ENCODE peak calls at places on chromosome 1, in eight cellular contexts. One of them, this sample, is unnamed.
A peak's percentile ranks its signal among the peaks of the same experiment; 100 is the strongest.

GRCh38 chr1:212430416-212430815 is 2.3 kb upstream of the NENF start:
- DNase-seq in tibial nerve: no peak
- DNase-seq in pancreas: no peak
- DNase-seq in tibial artery: no peak
- DNase-seq in endothelial cell of umbilical vein: no peak
- DNase-seq in heart left ventricle: no peak
- DNase-seq in brain microvascular endothelial cell: peak; percentile 36
- DNase-seq in CD8-positive, alpha-beta T cell: no peak
- DNase-seq in this sample: no peak

GRCh38 chr1:246689409-246689997 is 34.7 kb upstream of the SCCPDH start:
- DNase-seq in brain microvascular endothelial cell: peak; percentile 64
- DNase-seq in heart left ventricle: peak; percentile 36
- DNase-seq in tibial artery: no peak
- DNase-seq in CD8-positive, alpha-beta T cell: peak; percentile 28
- DNase-seq in pancreas: peak; percentile 67
- DNase-seq in endothelial cell of umbilical vein: peak; percentile 71
- DNase-seq in tibial nerve: peak; percentile 55
- DNase-seq in this sample: peak; percentile 93

GRCh38 chr1:175410560-175410959 is 218.0 kb upstream of the KIAA0040 start:
- DNase-seq in CD8-positive, alpha-beta T cell: no peak
- DNase-seq in tibial artery: no peak
- DNase-seq in pancreas: no peak
- DNase-seq in heart left ventricle: no peak
- DNase-seq in brain microvascular endothelial cell: no peak
- DNase-seq in tibial nerve: no peak
- DNase-seq in endothelial cell of umbilical vein: no peak
- DNase-seq in this sample: no peak

GRCh38 chr1:151292207-151293030 is 10.3 kb downstream of the ZNF687 start:
- DNase-seq in pancreas: no peak
- DNase-seq in tibial nerve: no peak
- DNase-seq in brain microvascular endothelial cell: no peak
- DNase-seq in endothelial cell of umbilical vein: no peak
- DNase-seq in CD8-positive, alpha-beta T cell: no peak
- DNase-seq in heart left ventricle: no peak
- DNase-seq in tibial artery: no peak
- DNase-seq in this sample: no peak

GRCh38 chr1:27705545-27705944 is 20.2 kb upstream of the FAM76A start:
- DNase-seq in endothelial cell of umbilical vein: no peak
- DNase-seq in tibial nerve: no peak
- DNase-seq in heart left ventricle: no peak
- DNase-seq in pancreas: no peak
- DNase-seq in CD8-positive, alpha-beta T cell: no peak
- DNase-seq in tibial artery: no peak
- DNase-seq in brain microvascular endothelial cell: no peak
- DNase-seq in this sample: no peak

GRCh38 chr1:75539230-75540116 is 71.4 kb downstream of the SLC44A5 start:
- DNase-seq in heart left ventricle: no peak
- DNase-seq in endothelial cell of umbilical vein: peak; percentile 87
- DNase-seq in brain microvascular endothelial cell: no peak
- DNase-seq in tibial nerve: no peak
- DNase-seq in pancreas: peak; percentile 28
- DNase-seq in tibial artery: no peak
- DNase-seq in CD8-positive, alpha-beta T cell: no peak
- DNase-seq in this sample: peak; percentile 1

GRCh38 chr1:51924455-51924854 is 45.9 kb upstream of the NRDC start:
- DNase-seq in pancreas: no peak
- DNase-seq in brain microvascular endothelial cell: peak; percentile 56
- DNase-seq in heart left ventricle: no peak
- DNase-seq in endothelial cell of umbilical vein: no peak
- DNase-seq in tibial nerve: no peak
- DNase-seq in tibial artery: no peak
- DNase-seq in CD8-positive, alpha-beta T cell: no peak
- DNase-seq in this sample: no peak

GRCh38 chr1:156524985-156525590 is 24.5 kb upstream of the MEF2D start:
- DNase-seq in CD8-positive, alpha-beta T cell: no peak
- DNase-seq in heart left ventricle: no peak
- DNase-seq in endothelial cell of umbilical vein: no peak
- DNase-seq in tibial artery: no peak
- DNase-seq in tibial nerve: no peak
- DNase-seq in brain microvascular endothelial cell: no peak
- DNase-seq in pancreas: no peak
- DNase-seq in this sample: no peak

GRCh38 chr1:19505694-19506457 is 20.5 kb upstream of the CAPZB start:
- DNase-seq in heart left ventricle: peak; percentile 42
- DNase-seq in brain microvascular endothelial cell: no peak
- DNase-seq in pancreas: no peak
- DNase-seq in CD8-positive, alpha-beta T cell: no peak
- DNase-seq in endothelial cell of umbilical vein: no peak
- DNase-seq in tibial nerve: peak; percentile 40
- DNase-seq in tibial artery: no peak
- DNase-seq in this sample: no peak

GRCh38 chr1:167629681-167630567 is at the start of gene RCSD1:
- DNase-seq in tibial nerve: no peak
- DNase-seq in endothelial cell of umbilical vein: no peak
- DNase-seq in brain microvascular endothelial cell: no peak
- DNase-seq in pancreas: no peak
- DNase-seq in CD8-positive, alpha-beta T cell: peak; percentile 47
- DNase-seq in tibial artery: no peak
- DNase-seq in heart left ventricle: peak; percentile 80
- DNase-seq in this sample: peak; percentile 25

GRCh38 chr1:9086796-9087195 is 17.4 kb upstream of the SLC2A5 start:
- DNase-seq in heart left ventricle: no peak
- DNase-seq in endothelial cell of umbilical vein: no peak
- DNase-seq in tibial artery: no peak
- DNase-seq in CD8-positive, alpha-beta T cell: no peak
- DNase-seq in brain microvascular endothelial cell: no peak
- DNase-seq in pancreas: no peak
- DNase-seq in tibial nerve: no peak
- DNase-seq in this sample: no peak

GRCh38 chr1:36673207-36673606 is 190.5 kb upstream of the CSF3R start:
- DNase-seq in heart left ventricle: no peak
- DNase-seq in CD8-positive, alpha-beta T cell: no peak
- DNase-seq in endothelial cell of umbilical vein: no peak
- DNase-seq in tibial nerve: no peak
- DNase-seq in tibial artery: no peak
- DNase-seq in pancreas: no peak
- DNase-seq in brain microvascular endothelial cell: no peak
- DNase-seq in this sample: no peak

GRCh38 chr1:224287714-224288113 is 42.3 kb downstream of the NVL start:
- DNase-seq in endothelial cell of umbilical vein: no peak
- DNase-seq in heart left ventricle: no peak
- DNase-seq in tibial artery: no peak
- DNase-seq in brain microvascular endothelial cell: no peak
- DNase-seq in tibial nerve: no peak
- DNase-seq in CD8-positive, alpha-beta T cell: no peak
- DNase-seq in pancreas: no peak
- DNase-seq in this sample: no peak

GRCh38 chr1:239717097-239718051 is 331.0 kb downstream of the CHRM3 start:
- DNase-seq in endothelial cell of umbilical vein: no peak
- DNase-seq in heart left ventricle: no peak
- DNase-seq in CD8-positive, alpha-beta T cell: no peak
- DNase-seq in tibial nerve: no peak
- DNase-seq in tibial artery: no peak
- DNase-seq in pancreas: no peak
- DNase-seq in brain microvascular endothelial cell: peak; percentile 30
- DNase-seq in this sample: no peak

DNA sequence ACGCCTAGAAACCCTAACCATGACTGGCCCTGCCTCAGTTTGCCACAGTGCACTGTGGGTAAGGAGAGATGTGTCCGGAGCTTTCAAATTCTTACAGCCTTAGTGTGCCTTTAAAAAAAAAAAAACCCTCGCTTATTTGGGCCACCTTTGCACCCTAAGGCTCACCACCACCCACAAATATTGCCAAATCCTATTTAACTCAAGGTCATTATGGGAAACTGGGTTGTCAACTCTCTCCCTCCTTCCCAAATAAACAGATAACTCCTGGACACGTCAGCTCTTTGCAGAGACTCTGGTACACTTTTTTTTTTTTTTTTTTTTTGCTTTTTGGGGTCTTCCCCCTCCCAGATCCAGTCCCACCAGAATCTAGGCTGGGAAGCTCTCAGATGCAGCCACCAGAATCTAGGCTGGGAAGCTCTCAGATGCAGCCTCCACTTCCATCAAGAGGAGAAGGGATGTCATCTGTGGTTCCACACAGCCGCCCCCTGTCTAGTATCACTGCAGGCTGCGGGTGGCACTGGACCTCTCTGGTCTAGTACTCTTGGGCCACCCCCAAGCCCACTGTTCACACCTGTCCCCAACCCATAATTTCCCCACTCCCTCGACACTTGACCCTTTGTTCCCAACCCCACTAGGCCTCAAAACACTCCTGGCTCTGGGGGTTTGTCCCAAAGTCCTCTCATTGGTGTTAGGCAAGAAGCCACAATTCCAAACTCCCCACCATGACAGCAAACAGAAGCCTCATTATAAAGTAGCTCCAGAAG is 3.4 kb downstream of the DHRS3 start:
- DNase-seq in pancreas: no peak
- DNase-seq in CD8-positive, alpha-beta T cell: no peak
- DNase-seq in endothelial cell of umbilical vein: no peak
- DNase-seq in tibial artery: no peak
- DNase-seq in tibial nerve: no peak
- DNase-seq in brain microvascular endothelial cell: no peak
- DNase-seq in heart left ventricle: no peak
- DNase-seq in this sample: peak; percentile 40
- H3K27ac ChIP-seq in pancreas: peak overlapping the region; percentile 93
- H3K27ac ChIP-seq in CD8-positive, alpha-beta T cell: no peak overlapping the region
- H3K27ac ChIP-seq in endothelial cell of umbilical vein: no peak overlapping the region
- H3K27ac ChIP-seq in tibial artery: peak overlapping the region; percentile 99
- H3K27ac ChIP-seq in tibial nerve: peak overlapping the region; percentile 91
- H3K27ac ChIP-seq in brain microvascular endothelial cell: peak overlapping the region; percentile 98
- H3K27ac ChIP-seq in heart left ventricle: peak overlapping the region; percentile 98
- H3K27ac ChIP-seq in this sample: peak overlapping the region; percentile 95

GRCh38 chr1:1001057-1001630 is 1.2 kb upstream of the HES4 start:
- DNase-seq in tibial artery: no peak
- DNase-seq in heart left ventricle: peak; percentile 42
- DNase-seq in endothelial cell of umbilical vein: no peak
- DNase-seq in pancreas: no peak
- DNase-seq in tibial nerve: no peak
- DNase-seq in brain microvascular endothelial cell: no peak
- DNase-seq in CD8-positive, alpha-beta T cell: no peak
- DNase-seq in this sample: no peak

GRCh38 chr1:999797-1000356 is at the start of gene HES4:
- DNase-seq in pancreas: peak; percentile 86
- DNase-seq in tibial artery: peak; percentile 96
- DNase-seq in tibial nerve: peak; percentile 72
- DNase-seq in endothelial cell of umbilical vein: peak; percentile 92
- DNase-seq in brain microvascular endothelial cell: peak; percentile 89
- DNase-seq in CD8-positive, alpha-beta T cell: peak; percentile 70
- DNase-seq in heart left ventricle: peak; percentile 96
- DNase-seq in this sample: peak; percentile 81

GRCh38 chr1:1001631-1002300 is 1.9 kb upstream of the HES4 start:
- DNase-seq in pancreas: peak; percentile 82
- DNase-seq in brain microvascular endothelial cell: no peak
- DNase-seq in heart left ventricle: peak; percentile 84
- DNase-seq in CD8-positive, alpha-beta T cell: peak; percentile 74
- DNase-seq in endothelial cell of umbilical vein: peak; percentile 65
- DNase-seq in tibial nerve: peak; percentile 66
- DNase-seq in tibial artery: peak; percentile 90
- DNase-seq in this sample: peak; percentile 58

GRCh38 chr1:998905-999796 is 746 bp downstream of the HES4 start:
- DNase-seq in endothelial cell of umbilical vein: no peak
- DNase-seq in heart left ventricle: peak; percentile 41
- DNase-seq in brain microvascular endothelial cell: no peak
- DNase-seq in tibial nerve: no peak
- DNase-seq in pancreas: peak; percentile 45
- DNase-seq in tibial artery: no peak
- DNase-seq in CD8-positive, alpha-beta T cell: peak; percentile 43
- DNase-seq in this sample: no peak

DNA sequence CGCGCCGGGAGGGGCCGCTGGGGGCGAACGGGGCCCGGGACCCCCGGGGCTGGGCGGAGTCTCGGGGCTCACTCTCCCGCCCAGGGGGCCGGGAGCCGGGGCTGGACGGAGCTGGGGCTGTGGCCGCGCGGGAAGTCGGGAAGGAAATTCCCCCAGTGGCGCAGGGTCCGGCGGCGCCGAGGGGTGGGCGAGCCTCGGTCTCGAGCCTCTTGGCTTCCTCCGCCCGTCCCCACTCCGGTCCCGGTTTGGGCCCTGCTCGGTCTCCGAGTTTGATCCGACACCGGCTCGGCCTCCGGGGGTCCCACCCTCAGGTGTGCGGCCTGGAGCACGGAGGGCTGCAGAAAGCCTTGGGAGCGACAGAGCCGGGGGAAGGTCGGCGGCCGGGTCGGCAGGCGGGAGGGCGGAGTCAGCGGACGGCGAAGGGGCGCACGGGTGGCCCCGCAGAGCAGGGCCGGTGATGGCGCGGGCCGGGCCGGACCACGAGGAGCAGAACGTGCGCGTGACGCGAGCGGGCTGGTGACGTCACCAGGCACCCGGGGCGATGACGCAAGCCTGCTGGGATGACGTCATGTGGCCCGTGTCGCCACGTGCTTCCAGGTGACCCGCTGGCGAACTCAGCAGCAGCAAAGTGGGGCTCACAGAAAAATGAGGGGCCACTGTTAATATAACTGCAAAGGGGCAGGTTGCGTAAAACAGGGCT is 610 bp upstream of the HES4 start:
- DNase-seq in pancreas: peak; percentile 83
- DNase-seq in endothelial cell of umbilical vein: peak; percentile 83
- DNase-seq in tibial nerve: peak; percentile 57
- DNase-seq in CD8-positive, alpha-beta T cell: peak; percentile 86
- DNase-seq in heart left ventricle: peak; percentile 84
- DNase-seq in tibial artery: peak; percentile 93
- DNase-seq in brain microvascular endothelial cell: peak; percentile 82
- DNase-seq in this sample: no peak
- H3K27me3 ChIP-seq in pancreas: no peaks in the 10 kb centered on the region
- H3K27me3 ChIP-seq in endothelial cell of umbilical vein: no peaks in the 10 kb centered on the region
- H3K27me3 ChIP-seq in tibial nerve: peaks cover 2% of the 10 kb centered on the region
- H3K27me3 ChIP-seq in CD8-positive, alpha-beta T cell: peaks cover 47% of the 10 kb centered on the region
- H3K27me3 ChIP-seq in heart left ventricle: no peaks in the 10 kb centered on the region
- H3K27me3 ChIP-seq in tibial artery: no peaks in the 10 kb centered on the region
- H3K27me3 ChIP-seq in brain microvascular endothelial cell: no peaks in the 10 kb centered on the region
- H3K27me3 ChIP-seq in this sample: peaks cover 16% of the 10 kb centered on the region

GRCh38 chr1:39124282-39124681 is 80.2 kb upstream of the MACF1 start:
- DNase-seq in tibial artery: no peak
- DNase-seq in heart left ventricle: no peak
- DNase-seq in endothelial cell of umbilical vein: no peak
- DNase-seq in CD8-positive, alpha-beta T cell: no peak
- DNase-seq in pancreas: no peak
- DNase-seq in tibial nerve: no peak
- DNase-seq in brain microvascular endothelial cell: no peak
- DNase-seq in this sample: no peak
- H3K27ac ChIP-seq in tibial artery: no peak overlapping the region
- H3K27ac ChIP-seq in heart left ventricle: no peak overlapping the region
- H3K27ac ChIP-seq in endothelial cell of umbilical vein: no peak overlapping the region
- H3K27ac ChIP-seq in CD8-positive, alpha-beta T cell: no peak overlapping the region
- H3K27ac ChIP-seq in pancreas: no peak overlapping the region
- H3K27ac ChIP-seq in tibial nerve: no peak overlapping the region
- H3K27ac ChIP-seq in brain microvascular endothelial cell: no peak overlapping the region
- H3K27ac ChIP-seq in this sample: no peak overlapping the region

DNA sequence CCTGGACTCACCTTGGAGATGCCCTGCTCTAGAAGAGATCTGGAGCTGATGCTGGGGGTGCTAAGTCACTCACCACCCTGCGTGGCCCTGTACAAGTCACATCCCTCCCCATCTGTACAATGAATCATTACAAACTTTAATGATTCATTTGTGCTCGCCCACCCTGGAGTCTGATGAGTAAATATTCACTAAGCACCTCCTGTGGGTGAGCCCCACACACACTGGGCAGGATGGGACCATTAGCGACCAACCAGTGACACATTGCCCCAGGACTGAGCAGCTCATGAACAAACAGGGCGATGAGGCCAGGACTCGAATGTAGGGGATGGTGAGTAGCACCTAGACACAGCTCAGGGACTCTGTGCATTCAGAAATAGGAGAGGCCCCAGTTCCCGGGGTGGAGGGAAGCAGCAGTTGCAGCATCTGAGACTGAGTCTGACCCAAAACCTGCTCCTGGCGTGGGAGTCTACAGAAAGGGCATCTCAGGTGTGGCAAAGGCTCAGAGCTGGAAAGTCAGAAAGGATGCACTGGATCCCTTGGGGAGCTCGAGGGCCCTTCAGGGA is 18.1 kb upstream of the PDZK1IP1 start:
- DNase-seq in endothelial cell of umbilical vein: peak; percentile 28
- DNase-seq in tibial nerve: no peak
- DNase-seq in CD8-positive, alpha-beta T cell: no peak
- DNase-seq in pancreas: no peak
- DNase-seq in heart left ventricle: no peak
- DNase-seq in brain microvascular endothelial cell: no peak
- DNase-seq in tibial artery: peak; percentile 49
- DNase-seq in this sample: no peak
- H3K27me3 ChIP-seq in endothelial cell of umbilical vein: no peaks in the 10 kb centered on the region
- H3K27me3 ChIP-seq in tibial nerve: no peaks in the 10 kb centered on the region
- H3K27me3 ChIP-seq in CD8-positive, alpha-beta T cell: no peaks in the 10 kb centered on the region
- H3K27me3 ChIP-seq in pancreas: no peaks in the 10 kb centered on the region
- H3K27me3 ChIP-seq in heart left ventricle: peaks cover 21% of the 10 kb centered on the region
- H3K27me3 ChIP-seq in brain microvascular endothelial cell: no peaks in the 10 kb centered on the region
- H3K27me3 ChIP-seq in tibial artery: peaks cover 22% of the 10 kb centered on the region
- H3K27me3 ChIP-seq in this sample: no peaks in the 10 kb centered on the region

This sample was measured in small intestine.